ENCODE peak calls at places on chromosome 19, in five cellular contexts. H is Calu3, B is GF-D8, Y is fibroblast of the aortic adventitia, F is T-helper 17 cell. M is an unnamed sample.

GRCh38 chr19:24033308-24033961 is 53.6 kb upstream of the ZNF254 start:
- DNase-seq in H (peak), B (peak), Y (peak), F (peak), M (peak)

GRCh38 chr19:41298327-41298964 is 11.5 kb upstream of the CCDC97 start:
- DNase-seq in H (peak), B (peak), Y (peak), F (peak), M (peak)

GRCh38 chr19:54903303-54903702 is 2.6 kb upstream of the NCR1 start:
- DNase-seq in H (no peak), B (no peak), Y (no peak), F (no peak), M (no peak)

GRCh38 chr19:12940897-12941296 is 2.5 kb downstream of the CALR start:
- DNase-seq in H (no peak), B (no peak), Y (no peak), F (no peak), M (no peak)

GRCh38 chr19:31350693-31351211 is 1.5 kb upstream of the TSHZ3 start:
- DNase-seq in H (no peak), B (no peak), Y (peak), F (no peak), M (no peak)

GRCh38 chr19:48194041-48194871 is 23.8 kb downstream of the ZSWIM9 start:
- DNase-seq in H (peak), B (no peak), Y (peak), F (no peak), M (no peak)

GRCh38 chr19:33426621-33427475 is 53.3 kb downstream of the CEBPG start:
- DNase-seq in H (no peak), B (no peak), Y (no peak), F (no peak), M (no peak)

GRCh38 chr19:29745253-29745652 is 30.2 kb upstream of the C19orf12 start:
- DNase-seq in H (peak), B (no peak), Y (no peak), F (no peak), M (no peak)

GRCh38 chr19:28027116-28027515 is 1185.8 kb downstream of the UQCRFS1 start:
- DNase-seq in H (no peak), B (no peak), Y (no peak), F (no peak), M (no peak)

GRCh38 chr19:4678881-4679379 is 8.8 kb upstream of the MYDGF start:
- DNase-seq in H (no peak), B (no peak), Y (no peak), F (no peak), M (no peak)

GRCh38 chr19:18419195-18419698 is at the start of gene SSBP4:
- DNase-seq in H (peak), B (peak), Y (peak), F (peak), M (peak)

GRCh38 chr19:5332501-5332900 is 8.1 kb downstream of the PTPRS start:
- DNase-seq in H (no peak), B (no peak), Y (no peak), F (no peak), M (no peak)

GRCh38 chr19:8640402-8641004 is 10.1 kb downstream of the NFILZ start:
- DNase-seq in H (peak), B (peak), Y (no peak), F (no peak), M (peak)

GRCh38 chr19:11446652-11447301 is 11.3 kb downstream of the PRKCSH start:
- DNase-seq in H (peak), B (no peak), Y (peak), F (peak), M (peak)

GRCh38 chr19:47444388-47444821 is 25.1 kb upstream of the MEIS3 start:
- DNase-seq in H (no peak), B (no peak), Y (no peak), F (no peak), M (no peak)

GRCh38 chr19:33872445-33873320 is 76.0 kb downstream of the KCTD15 start:
- DNase-seq in H (no peak), B (no peak), Y (no peak), F (no peak), M (no peak)

GRCh38 chr19:47663911-47664771 is 49.1 kb upstream of the EHD2 start:
- DNase-seq in H (peak), B (peak), Y (peak), F (no peak), M (peak)

GRCh38 chr19:2337329-2337707 is 8.8 kb downstream of the SPPL2B start:
- DNase-seq in H (no peak), B (no peak), Y (peak), F (no peak), M (no peak)

GRCh38 chr19:29467824-29468401 is 57.9 kb upstream of the VSTM2B start:
- DNase-seq in H (peak), B (no peak), Y (peak), F (no peak), M (peak)

GRCh38 chr19:49356382-49356781 is 5.8 kb downstream of the TEAD2 start:
- DNase-seq in H (no peak), B (no peak), Y (no peak), F (no peak), M (no peak)

GRCh38 chr19:11887618-11888531 is at the start of gene ZNF69:
- DNase-seq in H (peak), B (peak), Y (peak), F (peak), M (peak)

GRCh38 chr19:36460046-36460445 is 29.3 kb downstream of the ZNF566 start:
- DNase-seq in H (no peak), B (no peak), Y (peak), F (no peak), M (no peak)

M was measured in small intestine.